ENCODE peak calls at places on chromosomes 7 and 10, in nine cellular contexts. One of them, this sample, is unnamed.

GRCh38 chr10:130471486-130471885 is 335.3 kb downstream of the GLRX3 start:
- DNase-seq in activated T-helper 1 cell treated with anti-CD3 and anti-CD28 coated beads, Interleukin-2, amount 50 U/mL, for 16 hours: no peak
- DNase-seq in activated gamma-delta T cell treated with Interleukin-2 at 50 U/mL for 16 hours: no peak
- DNase-seq in LoVo: no peak
- DNase-seq in tibial artery: peak
- DNase-seq in GM12891: no peak
- DNase-seq in M059J: no peak
- DNase-seq in NCI-H526: no peak
- DNase-seq in iPS-NIHi11: no peak
- DNase-seq in this sample: no peak

GRCh38 chr10:131585761-131586160 is 274.2 kb upstream of the TCERG1L start:
- DNase-seq in activated T-helper 1 cell treated with anti-CD3 and anti-CD28 coated beads, Interleukin-2, amount 50 U/mL, for 16 hours: no peak
- DNase-seq in M059J: no peak
- DNase-seq in LoVo: no peak
- DNase-seq in NCI-H526: no peak
- DNase-seq in iPS-NIHi11: no peak
- DNase-seq in GM12891: no peak
- DNase-seq in tibial artery: no peak
- DNase-seq in activated gamma-delta T cell treated with Interleukin-2 at 50 U/mL for 16 hours: no peak
- DNase-seq in this sample: no peak

GRCh38 chr7:31106303-31107105 is 54.4 kb downstream of the ADCYAP1R1 start:
- DNase-seq in activated T-helper 1 cell treated with anti-CD3 and anti-CD28 coated beads, Interleukin-2, amount 50 U/mL, for 16 hours: no peak
- DNase-seq in activated gamma-delta T cell treated with Interleukin-2 at 50 U/mL for 16 hours: no peak
- DNase-seq in tibial artery: no peak
- DNase-seq in GM12891: no peak
- DNase-seq in NCI-H526: no peak
- DNase-seq in LoVo: no peak
- DNase-seq in iPS-NIHi11: no peak
- DNase-seq in M059J: no peak
- DNase-seq in this sample: no peak

GRCh38 chr7:29270579-29270978 is 76.0 kb downstream of the CHN2 start:
- DNase-seq in iPS-NIHi11: no peak
- DNase-seq in activated T-helper 1 cell treated with anti-CD3 and anti-CD28 coated beads, Interleukin-2, amount 50 U/mL, for 16 hours: no peak
- DNase-seq in M059J: no peak
- DNase-seq in tibial artery: no peak
- DNase-seq in LoVo: no peak
- DNase-seq in activated gamma-delta T cell treated with Interleukin-2 at 50 U/mL for 16 hours: no peak
- DNase-seq in NCI-H526: no peak
- DNase-seq in GM12891: no peak
- DNase-seq in this sample: no peak

GRCh38 chr10:93091960-93092359 is 18.3 kb downstream of the CYP26A1 start:
- DNase-seq in NCI-H526: no peak
- DNase-seq in activated gamma-delta T cell treated with Interleukin-2 at 50 U/mL for 16 hours: no peak
- DNase-seq in activated T-helper 1 cell treated with anti-CD3 and anti-CD28 coated beads, Interleukin-2, amount 50 U/mL, for 16 hours: no peak
- DNase-seq in M059J: no peak
- DNase-seq in iPS-NIHi11: no peak
- DNase-seq in LoVo: no peak
- DNase-seq in GM12891: no peak
- DNase-seq in tibial artery: no peak
- DNase-seq in this sample: no peak

GRCh38 chr10:99630439-99630838 is 10.2 kb upstream of the SLC25A28 start:
- DNase-seq in LoVo: no peak
- DNase-seq in activated gamma-delta T cell treated with Interleukin-2 at 50 U/mL for 16 hours: no peak
- DNase-seq in M059J: peak
- DNase-seq in tibial artery: no peak
- DNase-seq in NCI-H526: peak
- DNase-seq in activated T-helper 1 cell treated with anti-CD3 and anti-CD28 coated beads, Interleukin-2, amount 50 U/mL, for 16 hours: no peak
- DNase-seq in GM12891: no peak
- DNase-seq in iPS-NIHi11: no peak
- DNase-seq in this sample: no peak

GRCh38 chr7:22332481-22332880 is 24.5 kb downstream of the RAPGEF5 start:
- DNase-seq in NCI-H526: no peak
- DNase-seq in activated gamma-delta T cell treated with Interleukin-2 at 50 U/mL for 16 hours: no peak
- DNase-seq in LoVo: peak
- DNase-seq in iPS-NIHi11: no peak
- DNase-seq in tibial artery: no peak
- DNase-seq in activated T-helper 1 cell treated with anti-CD3 and anti-CD28 coated beads, Interleukin-2, amount 50 U/mL, for 16 hours: no peak
- DNase-seq in GM12891: no peak
- DNase-seq in M059J: no peak
- DNase-seq in this sample: no peak

GRCh38 chr10:101032637-101033201 is 1.7 kb downstream of the SFXN3 start:
- DNase-seq in iPS-NIHi11: peak
- DNase-seq in activated gamma-delta T cell treated with Interleukin-2 at 50 U/mL for 16 hours: peak
- DNase-seq in M059J: peak
- DNase-seq in NCI-H526: no peak
- DNase-seq in tibial artery: peak
- DNase-seq in activated T-helper 1 cell treated with anti-CD3 and anti-CD28 coated beads, Interleukin-2, amount 50 U/mL, for 16 hours: peak
- DNase-seq in LoVo: peak
- DNase-seq in GM12891: no peak
- DNase-seq in this sample: peak

GRCh38 chr10:35194906-35195305 is 68.3 kb downstream of the CREM start:
- DNase-seq in NCI-H526: no peak
- DNase-seq in activated T-helper 1 cell treated with anti-CD3 and anti-CD28 coated beads, Interleukin-2, amount 50 U/mL, for 16 hours: no peak
- DNase-seq in tibial artery: no peak
- DNase-seq in M059J: peak
- DNase-seq in activated gamma-delta T cell treated with Interleukin-2 at 50 U/mL for 16 hours: no peak
- DNase-seq in iPS-NIHi11: no peak
- DNase-seq in GM12891: no peak
- DNase-seq in LoVo: no peak
- DNase-seq in this sample: no peak

GRCh38 chr10:110863361-110863760 is 8.4 kb upstream of the PDCD4 start:
- DNase-seq in LoVo: no peak
- DNase-seq in tibial artery: no peak
- DNase-seq in activated T-helper 1 cell treated with anti-CD3 and anti-CD28 coated beads, Interleukin-2, amount 50 U/mL, for 16 hours: no peak
- DNase-seq in iPS-NIHi11: no peak
- DNase-seq in activated gamma-delta T cell treated with Interleukin-2 at 50 U/mL for 16 hours: no peak
- DNase-seq in GM12891: no peak
- DNase-seq in M059J: no peak
- DNase-seq in NCI-H526: no peak
- DNase-seq in this sample: no peak

GRCh38 chr7:42574693-42575084 is 337.2 kb downstream of the C7orf25 start:
- DNase-seq in activated gamma-delta T cell treated with Interleukin-2 at 50 U/mL for 16 hours: no peak
- DNase-seq in iPS-NIHi11: peak
- DNase-seq in M059J: peak
- DNase-seq in LoVo: no peak
- DNase-seq in NCI-H526: no peak
- DNase-seq in GM12891: no peak
- DNase-seq in activated T-helper 1 cell treated with anti-CD3 and anti-CD28 coated beads, Interleukin-2, amount 50 U/mL, for 16 hours: no peak
- DNase-seq in tibial artery: no peak
- DNase-seq in this sample: no peak

GRCh38 chr10:101043356-101043707 is 12.3 kb downstream of the SFXN3 start:
- DNase-seq in activated gamma-delta T cell treated with Interleukin-2 at 50 U/mL for 16 hours: no peak
- DNase-seq in iPS-NIHi11: no peak
- DNase-seq in NCI-H526: no peak
- DNase-seq in activated T-helper 1 cell treated with anti-CD3 and anti-CD28 coated beads, Interleukin-2, amount 50 U/mL, for 16 hours: no peak
- DNase-seq in LoVo: no peak
- DNase-seq in tibial artery: no peak
- DNase-seq in GM12891: no peak
- DNase-seq in M059J: no peak
- DNase-seq in this sample: no peak

This sample was measured in GOT3.